ENCODE peak calls at places on chromosomes 12 and 14, in six cellular contexts. B, M, P, F, U and R are unnamed samples.

GRCh38 chr12:130179191-130179590 is 16.9 kb downstream of the FZD10 start:
- DNase-seq in U (no peak), P (no peak), M (no peak), B (no peak), F (no peak), R (no peak)

GRCh38 chr12:123705935-123706334 is 6.2 kb upstream of the ATP6V0A2 start:
- DNase-seq in B (no peak), M (no peak), F (no peak), U (no peak), P (peak), R (no peak)

GRCh38 chr12:124434364-124434763 is 133.0 kb downstream of the NCOR2 start:
- DNase-seq in P (no peak), M (no peak), B (no peak), F (no peak), U (no peak), R (no peak)

GRCh38 chr12:124441443-124442190 is 125.8 kb downstream of the NCOR2 start:
- DNase-seq in F (no peak), P (no peak), M (no peak), B (no peak), U (no peak), R (no peak)

GRCh38 chr14:38129705-38130104 is 78.0 kb upstream of the SSTR1 start:
- DNase-seq in F (no peak), U (no peak), P (no peak), M (no peak), B (no peak), R (no peak)

GRCh38 chr14:90624732-90625444 is 191.3 kb downstream of the TTC7B start:
- DNase-seq in M (no peak), F (no peak), U (no peak), P (no peak), B (no peak), R (no peak)

GRCh38 chr12:2652401-2653081 is 142.2 kb upstream of the FKBP4 start:
- DNase-seq in B (no peak), U (no peak), F (no peak), M (no peak), P (no peak), R (peak)

GRCh38 chr12:93427779-93428564 is 13.8 kb downstream of the UBE2N start:
- DNase-seq in U (no peak), P (no peak), B (no peak), M (no peak), F (no peak), R (no peak)

GRCh38 chr12:75722714-75723200 is 211.3 kb upstream of the KRR1 start:
- DNase-seq in P (peak), F (no peak), M (no peak), B (no peak), U (no peak), R (no peak)

GRCh38 chr12:102063066-102063465 is 1.3 kb upstream of the WASHC3 start:
- DNase-seq in B (no peak), P (peak), U (no peak), F (no peak), M (no peak), R (no peak)

GRCh38 chr14:101819251-101819990 is 57.9 kb downstream of the PPP2R5C start:
- DNase-seq in U (no peak), F (no peak), M (no peak), B (no peak), P (no peak), R (no peak)

GRCh38 chr14:31657917-31658316 is 96.7 kb downstream of the NUBPL start:
- DNase-seq in P (no peak), U (no peak), B (no peak), F (no peak), M (no peak), R (no peak)

GRCh38 chr12:77328326-77328725 is 263.0 kb upstream of the E2F7 start:
- DNase-seq in U (no peak), M (no peak), B (no peak), P (no peak), F (no peak), R (no peak)

GRCh38 chr12:25767613-25768012 is 190.9 kb upstream of the RASSF8 start:
- DNase-seq in F (no peak), M (no peak), U (no peak), P (no peak), B (no peak), R (no peak)

GRCh38 chr12:51726931-51727330 is 121.6 kb downstream of the FIGNL2 start:
- DNase-seq in F (no peak), M (no peak), P (no peak), U (no peak), B (no peak), R (no peak)

GRCh38 chr14:45251912-45252311 is 1.1 kb downstream of the MIS18BP1 start:
- DNase-seq in F (no peak), M (no peak), B (no peak), U (no peak), P (no peak), R (no peak)

GRCh38 chr12:56206373-56207166 is 15.2 kb downstream of the RNF41 start:
- DNase-seq in F (no peak), P (no peak), M (no peak), U (peak), B (peak), R (no peak)

GRCh38 chr12:12726543-12727093 is 9.4 kb downstream of the CDKN1B start:
- DNase-seq in M (no peak), U (no peak), F (no peak), B (no peak), P (no peak), R (no peak)

GRCh38 chr12:75712223-75712622 is 200.8 kb upstream of the KRR1 start:
- DNase-seq in F (no peak), U (no peak), M (no peak), B (no peak), P (peak), R (no peak)

GRCh38 chr14:62667515-62667914 is 377.7 kb downstream of the KCNH5 start:
- DNase-seq in U (no peak), F (no peak), M (no peak), P (no peak), B (no peak), R (no peak)

GRCh38 chr14:103109789-103110415 is 13.4 kb upstream of the TNFAIP2 start:
- DNase-seq in F (no peak), M (no peak), P (peak), B (peak), U (no peak), R (no peak)

GRCh38 chr14:105010891-105011291 is 10.0 kb downstream of the CDCA4 start:
- DNase-seq in P (no peak), M (no peak), U (no peak), F (no peak), B (no peak), R (no peak)

GRCh38 chr14:60656755-60657608 is 7.7 kb upstream of the SIX1 start:
- DNase-seq in M (no peak), B (peak), F (peak), P (no peak), U (no peak), R (no peak)

GRCh38 chr14:32939254-32940065 is 781 bp downstream of the NPAS3 start:
- DNase-seq in M (peak), P (no peak), U (peak), B (peak), F (peak), R (no peak)

GRCh38 chr12:116443706-116444589 is 115.2 kb upstream of the MAP1LC3B2 start:
- DNase-seq in U (no peak), B (no peak), F (no peak), P (no peak), M (no peak), R (no peak)
- H3K27ac ChIP-seq in U (no peak), B (no peak), F (no peak), P (no peak), M (no peak), R (no peak)

DNA sequence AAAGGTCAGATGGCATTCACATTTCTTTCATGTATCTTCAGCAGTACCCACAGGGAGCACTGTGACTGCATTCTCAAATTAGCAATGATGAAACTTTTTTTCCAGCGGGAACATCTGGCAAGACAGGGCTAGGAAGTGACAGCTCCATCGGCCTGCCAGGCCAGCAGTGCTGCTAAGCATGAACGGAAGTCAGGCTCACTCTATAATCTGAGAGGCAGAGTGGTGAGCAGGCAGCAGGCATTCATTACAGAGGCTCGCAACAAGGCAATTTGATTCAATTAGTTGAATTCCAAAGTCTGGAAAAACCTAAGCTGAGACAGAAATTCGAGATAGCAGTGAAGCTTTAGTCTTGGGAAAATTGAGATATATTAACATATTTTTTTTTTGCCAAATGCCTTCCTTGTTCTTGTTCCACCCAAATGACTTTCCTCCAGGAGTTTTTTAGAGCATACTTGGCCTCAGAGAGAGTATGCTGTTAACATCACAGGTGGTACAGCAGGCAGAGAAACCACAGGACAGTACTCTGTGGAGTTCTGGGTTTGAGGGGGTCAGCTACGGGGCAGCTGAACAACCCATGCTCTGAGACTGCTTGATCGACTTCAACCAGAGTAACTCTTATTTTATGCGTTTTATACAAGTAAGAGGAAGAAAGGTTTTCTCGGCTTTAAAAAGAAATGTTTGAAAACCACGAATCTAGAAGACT is 414.9 kb downstream of the APAF1 start:
- DNase-seq in B (no peak), U (no peak), F (no peak), M (no peak), P (no peak), R (no peak)
- TF ChIP-seq CTCF in B (no peak), U (no peak), F (no peak), M (no peak), P (no peak), R (no peak)

DNA sequence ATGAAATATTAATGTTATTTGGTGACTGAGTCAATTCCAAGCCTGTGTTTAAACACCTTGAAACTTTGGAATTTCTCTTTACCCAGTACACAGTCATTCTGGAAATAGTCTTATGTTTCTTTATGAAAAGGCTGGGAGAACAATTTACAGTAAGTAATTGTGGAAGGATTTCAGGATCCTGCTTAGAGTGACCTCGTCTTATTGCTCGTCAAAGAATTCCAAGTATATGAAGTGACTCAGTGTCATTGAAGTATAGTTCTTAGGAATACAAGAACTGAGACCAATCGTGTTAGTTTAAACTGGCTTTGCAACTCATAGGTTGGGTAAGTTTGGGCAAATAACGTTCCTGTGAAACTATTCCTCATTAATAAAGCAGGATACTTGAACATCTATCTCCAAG is 634.3 kb downstream of the SLC16A7 start:
- DNase-seq in M (no peak), P (no peak), F (no peak), B (no peak), U (no peak), R (no peak)
- H3K27ac ChIP-seq in M (no peak), P (no peak), F (no peak), B (no peak), U (no peak), R (no peak)

GRCh38 chr12:6383572-6384498 is at the start of gene LTBR:
- DNase-seq in P (no peak), F (peak), M (peak), U (peak), B (peak), R (peak)
- TF ChIP-seq CTCF in P (no peak), F (peak), M (no peak), U (peak), B (no peak), R (no peak)

DNA sequence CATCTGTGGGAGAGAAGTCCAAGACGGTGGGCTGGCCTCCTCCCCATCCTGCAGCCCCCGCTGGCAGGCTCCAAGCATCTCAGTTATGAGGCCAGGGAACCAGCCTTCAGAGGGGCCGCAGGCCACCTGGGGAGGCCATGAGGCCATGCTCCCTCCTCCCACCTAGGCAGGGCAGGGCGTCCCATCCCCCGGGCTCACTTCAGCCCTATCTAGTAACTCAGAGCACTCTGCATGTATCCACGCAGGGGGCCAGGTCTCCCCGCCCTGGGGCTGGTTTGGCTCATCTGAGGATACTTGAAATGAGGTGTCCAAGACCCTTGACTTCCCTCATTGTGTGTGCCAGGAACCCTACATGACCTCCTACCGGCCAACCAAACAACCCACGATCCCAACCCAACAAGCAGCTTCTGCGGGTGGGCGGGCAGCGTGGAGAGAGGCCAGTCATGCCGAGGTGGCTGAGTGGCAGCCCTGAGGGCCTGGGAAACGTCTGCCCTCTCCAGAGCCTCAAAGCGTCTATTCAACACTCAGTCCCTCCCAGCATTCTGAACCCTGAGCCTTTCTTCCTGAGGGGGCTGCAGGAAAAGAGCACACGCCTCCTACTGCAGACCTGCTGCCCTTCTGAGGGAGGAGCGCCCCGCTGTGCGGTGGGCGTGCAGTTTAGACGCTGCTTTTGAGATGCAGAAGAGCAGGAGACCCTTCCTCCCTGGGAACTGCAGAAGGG is 16.8 kb downstream of the ISCA2 start:
- DNase-seq in M (no peak), F (peak), B (peak), U (no peak), P (no peak), R (no peak)
- H3K27ac ChIP-seq in M (no peak), F (no peak), B (no peak), U (peak), P (no peak), R (peak)